ENCODE peak calls at places on chromosomes 13 and 19, in eight cellular contexts. T, Q, I, N, B, P, D and L are unnamed samples.
A peak's percentile ranks its signal among the peaks of the same experiment; 100 is the strongest.

GRCh38 chr19:36182612-36183454 is 30.6 kb upstream of the COX7A1 start:
- DNase-seq in B (no peak), I (no peak), P (no peak), T (no peak), D (peak; percentile 11), N (no peak), Q (peak; percentile 45), L (no peak)

GRCh38 chr13:110944121-110944967 is 29.5 kb upstream of the ANKRD10 start:
- DNase-seq in D (peak; percentile 78), P (peak; percentile 20), B (peak; percentile 51), T (no peak), I (no peak), Q (peak; percentile 77), N (peak; percentile 35), L (peak; percentile 77)

GRCh38 chr13:33099860-33100259 is 83.6 kb downstream of the KL start:
- DNase-seq in Q (no peak), I (no peak), T (no peak), D (no peak), B (no peak), P (no peak), N (no peak), L (no peak)

GRCh38 chr13:98970293-98970692 is 7.6 kb downstream of the DOCK9 start:
- DNase-seq in B (no peak), Q (no peak), N (no peak), T (no peak), P (no peak), D (no peak), I (no peak), L (no peak)

GRCh38 chr13:30898721-30899188 is 7.3 kb upstream of the MEDAG start:
- DNase-seq in Q (no peak), I (no peak), T (peak; percentile 94), N (no peak), P (no peak), D (peak; percentile 98), B (no peak), L (peak; percentile 48)

GRCh38 chr13:65597839-65598818 is 1632.0 kb downstream of the PCDH9 start:
- DNase-seq in N (no peak), T (no peak), P (no peak), Q (no peak), D (peak; percentile 81), B (no peak), I (no peak), L (peak; percentile 30)

GRCh38 chr19:57841364-57841763 is 8.3 kb upstream of the ZNF587 start:
- DNase-seq in P (no peak), I (no peak), Q (no peak), D (no peak), T (no peak), B (no peak), N (no peak), L (no peak)

GRCh38 chr19:50515168-50515561 is 1.5 kb upstream of the ASPDH start:
- DNase-seq in Q (no peak), I (no peak), B (no peak), T (no peak), P (no peak), N (no peak), D (no peak), L (no peak)

GRCh38 chr13:114109646-114110045 is 22.8 kb downstream of the RASA3 start:
- DNase-seq in N (peak; percentile 81), T (peak; percentile 62), I (peak; percentile 27), Q (no peak), P (peak; percentile 32), D (no peak), B (no peak), L (no peak)

GRCh38 chr13:40064723-40065122 is 409.3 kb downstream of the COG6 start:
- DNase-seq in D (peak; percentile 85), P (no peak), N (no peak), Q (no peak), T (peak; percentile 82), B (no peak), I (no peak), L (peak; percentile 97)

GRCh38 chr19:38152461-38153379 is 71.3 kb downstream of the DPF1 start:
- DNase-seq in I (no peak), N (no peak), B (no peak), T (no peak), P (no peak), D (peak; percentile 41), Q (no peak), L (no peak)

DNA sequence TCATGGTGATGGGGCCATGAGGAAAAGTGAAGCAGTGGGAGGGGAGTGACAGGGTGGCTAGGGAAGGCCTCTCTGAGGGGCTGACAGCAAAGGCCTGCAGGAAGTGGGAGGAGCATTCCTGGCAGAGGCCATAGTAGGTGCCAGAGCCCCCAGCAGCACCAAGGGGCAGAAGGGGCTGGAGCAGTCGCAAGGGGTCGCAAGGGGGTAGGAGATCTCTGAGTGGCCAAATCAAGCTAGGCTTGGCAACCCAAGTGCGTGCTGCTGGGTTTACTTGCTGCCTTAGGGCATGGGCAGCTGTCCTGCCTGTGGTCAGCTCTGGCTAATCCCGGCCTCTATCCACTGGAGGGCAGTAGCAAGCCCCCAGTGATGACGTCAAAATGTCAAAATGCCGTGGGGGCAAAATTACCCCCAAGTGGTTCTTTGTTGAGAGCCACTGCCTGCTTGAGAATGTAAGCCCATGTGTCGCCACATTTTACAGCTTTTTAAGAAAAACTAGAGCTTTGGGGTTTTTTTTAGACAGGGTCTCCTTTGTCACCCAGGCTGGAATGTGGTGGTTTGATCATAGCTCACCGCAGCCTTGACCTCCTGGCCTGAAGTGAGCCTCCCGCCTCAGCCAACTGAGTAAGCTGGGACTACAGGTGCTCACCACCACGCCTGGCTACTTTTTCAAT is 11.8 kb downstream of the CCDC97 start:
- DNase-seq in D (peak; percentile 80), I (peak; percentile 56), T (no peak), N (peak; percentile 73), B (no peak), Q (no peak), P (peak; percentile 41), L (peak; percentile 46)
- TF ChIP-seq CTCF in D (peak; percentile 88), I (no peak), T (peak; percentile 61), N (peak; percentile 69), B (peak; percentile 29), Q (peak; percentile 56), P (peak; percentile 49), L (peak; percentile 55)

DNA sequence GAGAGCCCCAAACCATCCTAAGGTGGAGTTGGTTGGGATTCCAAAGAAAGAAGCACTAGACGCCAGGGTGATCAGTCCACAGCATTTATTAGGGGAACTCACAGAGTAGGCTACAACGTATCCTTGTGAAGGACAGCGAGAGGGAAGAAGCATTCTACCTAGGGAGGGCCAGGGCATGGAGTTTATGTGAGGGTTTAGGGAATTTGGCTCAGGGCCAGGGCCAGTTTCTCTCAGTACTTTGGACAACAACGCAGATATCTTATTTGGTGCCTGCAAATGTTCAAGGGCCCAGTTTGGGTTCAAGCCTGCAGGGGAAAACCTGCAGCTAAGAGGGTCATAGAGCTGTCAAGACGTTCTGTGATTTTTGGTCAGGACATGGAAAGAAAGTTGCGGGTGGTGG is 73.9 kb upstream of the GJB6 start:
- DNase-seq in T (no peak), Q (no peak), P (no peak), B (no peak), I (no peak), D (no peak), N (no peak), L (no peak)
- TF ChIP-seq CTCF in T (no peak), Q (no peak), P (no peak), B (no peak), I (no peak), D (no peak), N (no peak), L (no peak)

DNA sequence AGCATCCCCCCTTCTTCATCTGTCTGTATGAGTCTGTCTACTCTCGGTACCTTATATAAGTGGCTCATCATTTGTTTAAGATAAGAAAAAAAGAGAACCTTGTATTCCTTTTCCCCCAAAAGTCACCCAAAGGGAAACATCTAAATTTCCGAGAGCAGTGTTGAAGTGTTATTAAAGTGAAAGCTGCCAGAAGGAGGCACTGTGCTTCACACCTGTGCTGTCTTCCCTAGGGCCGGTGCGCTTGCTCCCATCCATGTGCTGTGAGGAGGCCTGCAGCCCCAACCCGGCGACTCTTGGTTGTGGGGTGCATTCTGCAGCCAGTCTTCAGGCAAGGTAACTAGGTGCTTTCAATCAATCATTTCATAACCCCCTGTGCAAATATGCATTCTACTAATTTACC is 97.5 kb downstream of the TNFRSF19 start:
- DNase-seq in N (no peak), P (no peak), I (no peak), T (no peak), Q (no peak), B (no peak), D (no peak), L (no peak)
- TF ChIP-seq CTCF in N (no peak), P (no peak), I (no peak), T (no peak), Q (no peak), B (no peak), D (no peak), L (peak; percentile 7)

DNA sequence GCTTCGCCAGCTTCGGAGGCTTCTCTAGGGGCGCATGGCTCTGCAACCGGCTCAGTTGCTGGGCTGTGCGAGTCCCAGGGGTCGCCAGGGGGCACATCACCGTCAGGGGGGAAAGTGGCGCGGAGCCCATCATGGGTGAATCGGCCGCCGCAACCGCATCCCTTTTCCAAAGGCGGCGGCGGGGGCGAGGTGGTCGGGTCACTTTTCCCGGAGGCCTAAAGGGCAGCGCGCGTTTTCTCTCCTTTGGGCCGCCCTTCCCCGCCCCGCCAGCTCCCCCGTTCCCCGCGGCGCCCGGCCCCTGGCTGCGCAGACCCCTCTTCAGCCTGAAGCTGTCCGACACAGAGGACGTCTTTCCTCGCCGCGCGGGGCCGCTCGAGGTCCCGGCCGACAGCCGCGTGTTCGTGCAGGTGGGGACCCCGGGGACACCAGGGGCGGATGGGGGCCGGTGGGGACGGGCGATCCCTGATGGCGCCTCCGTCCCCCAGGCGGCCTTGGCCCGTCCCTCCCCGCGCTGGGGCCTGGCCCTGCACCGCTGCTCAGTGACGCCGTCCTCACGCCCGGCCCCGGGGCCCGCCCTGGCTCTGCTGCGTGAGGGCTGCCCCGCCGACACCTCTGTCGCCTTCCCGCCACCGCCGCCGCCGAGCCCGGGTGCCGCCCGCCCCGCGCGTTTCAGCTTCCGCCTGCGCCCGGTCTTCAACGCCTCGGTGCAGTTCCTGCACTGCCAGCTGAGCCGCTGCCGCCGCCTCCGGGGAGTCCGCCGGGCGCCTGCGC is 1.7 kb downstream of the TGFBR3L start:
- DNase-seq in N (peak; percentile 67), B (peak; percentile 3), P (peak; percentile 50), D (no peak), Q (no peak), I (peak; percentile 23), T (no peak), L (no peak)
- TF ChIP-seq CTCF in N (no peak), B (no peak), P (no peak), D (no peak), Q (no peak), I (no peak), T (no peak), L (no peak)